ENCODE peak calls at places on chromosomes 16 and 17, in eight cellular contexts. I is small intestine; E is SJCRH30; Z is CD8-positive, alpha-beta memory T cell; M is uterus; G is tibial artery; N is transverse colon; S is CD4-positive, CD25-positive, alpha-beta regulatory T cell. R is an unnamed sample. For H3K36me3, the result is how much of the 10 kb centered on the place peaks cover.

GRCh38 chr17:63170795-63171194 is 204.8 kb downstream of the TANC2 start:
- DNase-seq in I (no peak), E (no peak), Z (no peak), M (no peak), G (no peak), N (no peak), S (no peak), R (no peak)

GRCh38 chr17:19833914-19834313 is 33.8 kb downstream of the ULK2 start:
- DNase-seq in I (no peak), E (no peak), Z (no peak), M (no peak), G (no peak), N (no peak), S (no peak), R (no peak)

GRCh38 chr17:48310748-48311213 is 119.2 kb downstream of the SKAP1 start:
- DNase-seq in I (no peak), E (peak), Z (no peak), M (no peak), G (no peak), N (no peak), S (no peak), R (no peak)

GRCh38 chr17:73210002-73210678 is 17.3 kb downstream of the COG1 start:
- DNase-seq in I (no peak), E (no peak), Z (no peak), M (no peak), G (no peak), N (no peak), S (no peak), R (no peak)

GRCh38 chr16:13839577-13839976 is 80.4 kb upstream of the ERCC4 start:
- DNase-seq in I (no peak), E (no peak), Z (no peak), M (no peak), G (no peak), N (no peak), S (no peak), R (no peak)

GRCh38 chr17:57567278-57567677 is 177.8 kb downstream of the CCDC182 start:
- DNase-seq in I (no peak), E (no peak), Z (no peak), M (no peak), G (no peak), N (no peak), S (no peak), R (no peak)

GRCh38 chr16:19138601-19139000 is 24.8 kb downstream of the ITPRIPL2 start:
- DNase-seq in I (no peak), E (peak), Z (no peak), M (peak), G (peak), N (peak), S (no peak), R (no peak)

GRCh38 chr17:66967867-66968543 is 3.5 kb downstream of the CACNG4 start:
- DNase-seq in I (no peak), E (no peak), Z (no peak), M (no peak), G (no peak), N (no peak), S (no peak), R (no peak)

GRCh38 chr16:86297391-86297790 is 212.9 kb upstream of the FOXF1 start:
- DNase-seq in I (no peak), E (no peak), Z (no peak), M (no peak), G (no peak), N (no peak), S (no peak), R (no peak)

GRCh38 chr17:3911271-3912053 is 4.8 kb downstream of the P2RX1 start:
- DNase-seq in I (no peak), E (peak), Z (peak), M (no peak), G (peak), N (peak), S (peak), R (no peak)

GRCh38 chr16:5851583-5851982 is 754.0 kb upstream of the EEF2KMT start:
- DNase-seq in I (no peak), E (no peak), Z (no peak), M (no peak), G (no peak), N (no peak), S (no peak), R (no peak)

GRCh38 chr16:89155184-89155679 is 16.3 kb upstream of the CDH15 start:
- DNase-seq in I (no peak), E (no peak), Z (no peak), M (peak), G (peak), N (peak), S (no peak), R (peak)

GRCh38 chr16:85391175-85391707 is 221.9 kb upstream of the GSE1 start:
- DNase-seq in I (no peak), E (no peak), Z (no peak), M (no peak), G (peak), N (no peak), S (no peak), R (peak)

GRCh38 chr16:22098538-22099255 is 6.4 kb downstream of the VWA3A start:
- DNase-seq in I (peak), E (peak), Z (no peak), M (no peak), G (no peak), N (no peak), S (no peak), R (no peak)

GRCh38 chr17:72592242-72592966 is 471.6 kb downstream of the SOX9 start:
- DNase-seq in I (peak), E (no peak), Z (peak), M (peak), G (no peak), N (peak), S (peak), R (peak)

GRCh38 chr17:77875051-77875780 is 83.3 kb upstream of the TNRC6C start:
- DNase-seq in I (no peak), E (peak), Z (no peak), M (no peak), G (no peak), N (no peak), S (no peak), R (no peak)

GRCh38 chr16:70576431-70577255 is 53.0 kb downstream of the SF3B3 start:
- DNase-seq in I (peak), E (peak), Z (no peak), M (no peak), G (no peak), N (peak), S (no peak), R (no peak)

GRCh38 chr17:74442670-74443515 is 11.0 kb downstream of the GPRC5C start:
- DNase-seq in I (peak), E (no peak), Z (no peak), M (peak), G (peak), N (peak), S (no peak), R (peak)

GRCh38 chr17:42107597-42108576 is 4.6 kb downstream of the DHX58 start:
- DNase-seq in I (peak), E (peak), Z (peak), M (peak), G (no peak), N (peak), S (peak), R (peak)

GRCh38 chr17:66910651-66911285 is 53.7 kb upstream of the CACNG4 start:
- DNase-seq in I (no peak), E (no peak), Z (no peak), M (no peak), G (no peak), N (no peak), S (no peak), R (peak)

GRCh38 chr17:69500911-69501429 is 86.5 kb downstream of the MAP2K6 start:
- DNase-seq in I (peak), E (no peak), Z (no peak), M (no peak), G (no peak), N (peak), S (no peak), R (no peak)

GRCh38 chr16:88790312-88791150 is 5.5 kb upstream of the PIEZO1 start:
- DNase-seq in I (no peak), E (no peak), Z (peak), M (no peak), G (peak), N (peak), S (peak), R (peak)

GRCh38 chr17:57860414-57860999 is 10.7 kb upstream of the MRPS23 start:
- DNase-seq in I (no peak), E (no peak), Z (no peak), M (no peak), G (no peak), N (no peak), S (no peak), R (no peak)

GRCh38 chr16:11916524-11917285 is 949 bp upstream of the GSPT1 start:
- DNase-seq in I (peak), E (no peak), Z (no peak), M (no peak), G (no peak), N (peak), S (no peak), R (no peak)

GRCh38 chr17:47714773-47715396 is 18.2 kb upstream of the TBX21 start:
- DNase-seq in I (no peak), E (no peak), Z (no peak), M (no peak), G (no peak), N (peak), S (no peak), R (no peak)

GRCh38 chr16:64830653-64831052 is 291.2 kb downstream of the CDH11 start:
- DNase-seq in I (no peak), E (no peak), Z (no peak), M (no peak), G (no peak), N (no peak), S (no peak), R (no peak)

GRCh38 chr16:23215435-23215834 is 32.9 kb downstream of the SCNN1G start:
- DNase-seq in I (no peak), E (no peak), Z (no peak), M (no peak), G (no peak), N (no peak), S (no peak), R (no peak)

GRCh38 chr16:62190426-62190825 is 154.2 kb upstream of the CDH8 start:
- DNase-seq in I (no peak), E (no peak), Z (no peak), M (no peak), G (no peak), N (no peak), S (no peak), R (no peak)

GRCh38 chr17:27379863-27380533 is 76.2 kb upstream of the KSR1 start:
- DNase-seq in I (no peak), E (peak), Z (no peak), M (peak), G (peak), N (peak), S (no peak), R (peak)

GRCh38 chr16:17063156-17063555 is 407.6 kb downstream of the XYLT1 start:
- DNase-seq in I (no peak), E (no peak), Z (no peak), M (no peak), G (no peak), N (no peak), S (no peak), R (no peak)

GRCh38 chr16:89615596-89616090 is 2.2 kb downstream of the DPEP1 start:
- DNase-seq in I (no peak), E (no peak), Z (no peak), M (no peak), G (no peak), N (peak), S (no peak), R (no peak)

GRCh38 chr17:65163990-65164495 is 26.9 kb downstream of the RGS9 start:
- DNase-seq in I (peak), E (no peak), Z (peak), M (no peak), G (no peak), N (peak), S (no peak), R (no peak)

GRCh38 chr17:28228986-28229729 is 89.8 kb upstream of the TMEM97 start:
- DNase-seq in I (no peak), E (no peak), Z (no peak), M (no peak), G (peak), N (no peak), S (no peak), R (no peak)

GRCh38 chr16:69564845-69565610 is 738 bp upstream of the NFAT5 start:
- DNase-seq in I (peak), E (no peak), Z (no peak), M (no peak), G (no peak), N (no peak), S (no peak), R (no peak)

DNA sequence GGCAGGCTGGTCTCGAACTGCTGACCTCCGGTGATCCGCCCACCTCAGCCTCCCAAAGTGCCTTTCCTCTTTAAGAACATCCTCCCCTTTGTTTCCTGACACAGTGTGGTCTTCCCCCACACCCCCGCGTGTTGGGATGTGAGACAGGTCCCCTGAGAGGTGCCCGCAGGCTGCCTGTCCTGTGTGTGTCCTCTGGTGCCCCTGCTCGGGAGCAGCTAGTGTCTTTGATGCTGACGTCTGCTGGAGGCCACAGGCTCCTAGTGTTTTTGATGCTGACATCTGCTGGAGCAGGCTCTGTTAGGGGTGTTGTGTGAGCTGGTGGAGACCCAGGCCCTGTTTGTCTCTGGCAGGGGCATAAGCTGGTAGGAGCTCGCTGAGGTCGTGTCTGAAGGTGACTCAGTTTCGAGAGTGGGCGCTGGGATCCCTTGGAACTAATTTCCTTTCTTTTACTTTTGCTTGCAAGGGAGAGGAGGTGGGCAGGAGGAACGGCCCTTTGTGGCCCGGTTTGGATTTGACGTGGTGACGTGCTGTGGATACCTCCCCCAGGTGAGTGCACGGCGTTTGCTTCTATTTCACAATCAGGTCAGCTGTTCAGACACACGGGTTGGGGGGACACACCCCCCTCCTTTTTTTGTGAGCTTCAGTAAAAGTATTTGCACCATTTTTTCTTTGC is 6.0 kb downstream of the FN3KRP start:
- DNase-seq in I (no peak), E (no peak), Z (no peak), M (no peak), G (no peak), N (no peak), S (no peak), R (no peak)
- H3K36me3 ChIP-seq in I (under half), E (half or more), Z (under half), M (under half), G (under half), N (under half), S (under half), R (under half)

GRCh38 chr17:50354198-50354597 is 8.3 kb downstream of the XYLT2 start:
- DNase-seq in I (no peak), E (no peak), Z (no peak), M (no peak), G (peak), N (no peak), S (no peak), R (peak)

GRCh38 chr17:50354776-50355175 is 8.8 kb downstream of the XYLT2 start:
- DNase-seq in I (no peak), E (no peak), Z (no peak), M (no peak), G (no peak), N (no peak), S (no peak), R (peak)

GRCh38 chr17:50355701-50356341 is 9.9 kb downstream of the XYLT2 start:
- DNase-seq in I (no peak), E (no peak), Z (no peak), M (no peak), G (no peak), N (no peak), S (no peak), R (peak)

GRCh38 chr17:50356418-50356817 is 10.5 kb downstream of the XYLT2 start:
- DNase-seq in I (no peak), E (no peak), Z (no peak), M (no peak), G (no peak), N (no peak), S (no peak), R (no peak)

DNA sequence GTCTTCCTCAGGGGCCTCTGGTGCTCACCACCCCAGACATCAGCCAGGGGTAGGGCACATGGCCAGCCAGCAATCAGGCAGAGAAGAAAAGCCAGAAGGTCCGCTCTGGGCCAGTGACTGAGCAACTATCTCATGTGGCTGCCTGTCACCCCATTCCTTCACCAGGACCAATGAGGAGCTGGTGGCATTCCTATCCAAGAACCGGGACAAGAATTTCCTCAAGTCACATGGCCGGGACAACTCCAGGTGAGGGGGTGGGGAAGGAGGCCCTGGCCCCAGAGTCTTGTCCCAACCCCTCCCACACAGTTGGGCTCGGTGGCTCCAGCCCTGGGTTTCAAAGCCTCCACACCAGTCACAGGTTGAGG is 9.4 kb downstream of the XYLT2 start:
- DNase-seq in I (no peak), E (no peak), Z (no peak), M (no peak), G (no peak), N (no peak), S (no peak), R (no peak)
- H3K36me3 ChIP-seq in I (under half), E (under half), Z (under half), M (under half), G (under half), N (under half), S (half or more), R (under half)

DNA sequence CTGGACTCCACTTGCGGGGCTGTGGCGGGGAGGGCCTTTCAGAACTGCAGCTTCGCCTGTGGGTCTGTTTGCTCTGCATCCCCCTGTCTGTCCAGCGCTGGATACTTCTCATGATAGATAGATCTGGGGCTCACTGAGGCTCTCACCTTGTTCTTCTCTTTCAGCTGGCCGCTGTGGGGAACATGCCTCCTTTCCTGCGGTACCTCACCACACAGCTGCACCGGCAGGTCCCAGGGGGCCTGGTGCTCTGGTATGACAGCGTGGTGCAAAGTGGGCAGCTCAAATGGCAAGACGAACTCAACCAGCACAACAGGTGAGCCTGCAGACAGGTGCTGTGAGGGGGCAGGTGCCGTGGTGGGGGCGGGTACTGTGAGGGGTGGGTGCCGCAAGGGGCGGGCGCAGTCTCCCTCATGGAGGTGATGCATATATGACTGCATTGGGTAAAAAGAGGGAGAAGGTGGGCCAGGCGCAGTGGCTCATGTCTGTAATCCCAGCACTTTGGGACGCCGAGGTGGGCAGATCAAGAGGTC is 6.2 kb downstream of the ENGASE start:
- DNase-seq in I (no peak), E (peak), Z (no peak), M (no peak), G (no peak), N (no peak), S (no peak), R (peak)
- H3K36me3 ChIP-seq in I (under half), E (half or more), Z (under half), M (under half), G (under half), N (under half), S (under half), R (half or more)

DNA sequence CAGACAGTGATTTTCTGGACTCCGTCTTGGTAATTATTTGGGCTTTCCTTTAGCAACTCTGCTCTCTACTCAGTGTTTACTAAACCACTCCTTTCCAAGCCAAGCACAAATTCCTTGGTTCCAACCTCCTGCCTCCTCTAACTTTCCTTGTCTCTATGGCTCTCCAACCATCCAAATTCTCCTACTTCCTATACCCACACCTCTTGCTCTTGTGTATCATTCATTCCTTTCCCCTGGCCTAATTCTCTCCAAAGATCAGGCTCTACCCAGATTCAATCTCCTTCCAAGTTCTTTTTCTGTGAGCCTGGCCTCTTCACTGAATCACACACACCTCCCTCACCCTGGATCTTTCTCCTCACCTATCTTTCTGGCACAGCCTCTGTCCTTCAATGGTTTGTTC is 1.1 kb downstream of the NEURL4 start:
- DNase-seq in I (no peak), E (no peak), Z (no peak), M (no peak), G (no peak), N (no peak), S (no peak), R (no peak)
- H3K36me3 ChIP-seq in I (under half), E (under half), Z (under half), M (under half), G (under half), N (under half), S (under half), R (under half)

GRCh38 chr16:87728026-87728425 is 37.8 kb downstream of the KLHDC4 start:
- DNase-seq in I (no peak), E (peak), Z (no peak), M (no peak), G (no peak), N (no peak), S (no peak), R (no peak)

GRCh38 chr16:87724490-87725291 is 41.1 kb downstream of the KLHDC4 start:
- DNase-seq in I (no peak), E (no peak), Z (peak), M (no peak), G (no peak), N (peak), S (no peak), R (no peak)

GRCh38 chr16:87729266-87729954 is 36.4 kb downstream of the KLHDC4 start:
- DNase-seq in I (no peak), E (no peak), Z (no peak), M (no peak), G (no peak), N (peak), S (no peak), R (no peak)

GRCh38 chr16:87725596-87726235 is 40.1 kb downstream of the KLHDC4 start:
- DNase-seq in I (no peak), E (peak), Z (no peak), M (no peak), G (no peak), N (no peak), S (no peak), R (peak)

GRCh38 chr16:87727346-87727745 is 38.4 kb downstream of the KLHDC4 start:
- DNase-seq in I (no peak), E (no peak), Z (no peak), M (no peak), G (no peak), N (no peak), S (no peak), R (no peak)
- H3K36me3 ChIP-seq in I (under half), E (under half), Z (under half), M (under half), G (under half), N (under half), S (half or more), R (under half)

DNA sequence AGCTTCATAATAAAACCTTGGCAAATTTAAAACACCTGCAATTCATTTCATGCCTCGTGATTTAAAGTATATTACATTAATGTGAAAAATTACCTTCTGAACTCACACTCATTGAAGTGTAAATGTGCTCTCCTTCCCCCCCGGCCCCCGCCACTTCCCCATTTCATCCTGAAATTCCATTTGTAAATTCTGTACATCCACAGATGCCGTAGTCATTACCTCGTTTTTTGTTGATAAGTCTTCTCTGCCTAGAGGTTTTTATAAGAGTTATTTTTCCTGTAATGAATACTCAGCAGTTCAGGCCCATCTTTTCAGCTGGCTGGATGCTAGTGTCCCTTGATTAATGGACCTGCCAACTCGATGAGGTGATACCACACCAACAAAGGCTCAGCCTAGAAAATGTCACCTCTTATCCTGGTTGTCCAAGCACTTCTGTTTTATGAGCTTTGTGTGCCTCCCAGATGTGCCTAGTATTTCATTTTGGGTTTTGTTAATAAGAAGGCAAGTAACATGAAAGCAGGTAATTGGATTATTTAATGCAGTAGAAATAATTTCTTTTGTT is 64.8 kb upstream of the KIFC3 start:
- DNase-seq in I (no peak), E (no peak), Z (no peak), M (no peak), G (peak), N (no peak), S (no peak), R (no peak)
- H3K36me3 ChIP-seq in I (under half), E (under half), Z (under half), M (under half), G (under half), N (under half), S (under half), R (under half)